ENCODE peak calls at places on chromosomes 16 and 17, in five cellular contexts. Y is K562, P is neural progenitor cell, E is mammary epithelial cell, L is GM23248. W is an unnamed sample.
A peak's percentile ranks its signal among the peaks of the same experiment; 100 is the strongest.

GRCh38 chr16:77442078-77442477 is 7.2 kb upstream of the ADAMTS18 start:
- DNase-seq in Y (no peak), P (no peak), E (no peak), L (no peak), W (no peak)

GRCh38 chr16:359871-360697 is 7.6 kb upstream of the AXIN1 start:
- DNase-seq in Y (no peak), P (peak; percentile 78), E (no peak), L (no peak), W (no peak)

GRCh38 chr17:45317113-45317820 is 447 bp upstream of the MAP3K14 start:
- DNase-seq in Y (peak; percentile 100), P (peak; percentile 100), E (peak; percentile 100), L (peak; percentile 100), W (peak; percentile 100)

GRCh38 chr16:8892101-8892575 is 10.0 kb downstream of the LITAFD start:
- DNase-seq in Y (no peak), P (no peak), E (no peak), L (no peak), W (no peak)

GRCh38 chr16:56311208-56312027 is 113.9 kb downstream of the AMFR start:
- DNase-seq in Y (no peak), P (no peak), E (no peak), L (no peak), W (no peak)

GRCh38 chr16:13994239-13995106 is 74.5 kb downstream of the ERCC4 start:
- DNase-seq in Y (no peak), P (no peak), E (no peak), L (no peak), W (peak; percentile 16)

GRCh38 chr17:76862079-76862478 is 6.1 kb upstream of the MGAT5B start:
- DNase-seq in Y (no peak), P (no peak), E (no peak), L (no peak), W (no peak)

GRCh38 chr16:89993971-89994370 is 25.3 kb downstream of the DBNDD1 start:
- DNase-seq in Y (no peak), P (no peak), E (no peak), L (no peak), W (no peak)

GRCh38 chr16:70767377-70768204 is 33.4 kb downstream of the VAC14 start:
- DNase-seq in Y (no peak), P (no peak), E (peak; percentile 33), L (peak; percentile 66), W (peak; percentile 54)

GRCh38 chr16:23452221-23452571 is 793 bp downstream of the COG7 start:
- DNase-seq in Y (no peak), P (peak; percentile 2), E (no peak), L (no peak), W (no peak)

GRCh38 chr17:81336930-81337325 is 41.8 kb upstream of the SLC38A10 start:
- DNase-seq in Y (no peak), P (no peak), E (no peak), L (no peak), W (no peak)

GRCh38 chr17:62163847-62164246 is 98.8 kb upstream of the MED13 start:
- DNase-seq in Y (no peak), P (no peak), E (no peak), L (no peak), W (no peak)

GRCh38 chr17:80063815-80064585 is 27.6 kb downstream of the CCDC40 start:
- DNase-seq in Y (peak; percentile 69), P (no peak), E (no peak), L (peak; percentile 83), W (peak; percentile 87)

GRCh38 chr17:15351925-15352324 is 10.5 kb upstream of the TEKT3 start:
- DNase-seq in Y (no peak), P (no peak), E (peak; percentile 83), L (peak; percentile 93), W (peak; percentile 72)

GRCh38 chr16:3170440-3171180 is 17.4 kb upstream of the OR1F1 start:
- DNase-seq in Y (no peak), P (peak; percentile 57), E (no peak), L (peak; percentile 38), W (no peak)
- TF ChIP-seq EZH2 in Y (no peak), P (peak; percentile 81), E (no peak), L (peak; percentile 50), W (peak; percentile 80)

GRCh38 chr16:31472559-31473203 is 729 bp downstream of the TGFB1I1 start:
- DNase-seq in Y (peak; percentile 71), P (peak; percentile 48), E (peak; percentile 90), L (peak; percentile 96), W (peak; percentile 91)
- H3K27ac ChIP-seq in Y (no peak overlapping the region), P (no peak overlapping the region), E (peak overlapping the region; percentile 40), L (peak overlapping the region; percentile 88), W (peak overlapping the region; percentile 95)

DNA sequence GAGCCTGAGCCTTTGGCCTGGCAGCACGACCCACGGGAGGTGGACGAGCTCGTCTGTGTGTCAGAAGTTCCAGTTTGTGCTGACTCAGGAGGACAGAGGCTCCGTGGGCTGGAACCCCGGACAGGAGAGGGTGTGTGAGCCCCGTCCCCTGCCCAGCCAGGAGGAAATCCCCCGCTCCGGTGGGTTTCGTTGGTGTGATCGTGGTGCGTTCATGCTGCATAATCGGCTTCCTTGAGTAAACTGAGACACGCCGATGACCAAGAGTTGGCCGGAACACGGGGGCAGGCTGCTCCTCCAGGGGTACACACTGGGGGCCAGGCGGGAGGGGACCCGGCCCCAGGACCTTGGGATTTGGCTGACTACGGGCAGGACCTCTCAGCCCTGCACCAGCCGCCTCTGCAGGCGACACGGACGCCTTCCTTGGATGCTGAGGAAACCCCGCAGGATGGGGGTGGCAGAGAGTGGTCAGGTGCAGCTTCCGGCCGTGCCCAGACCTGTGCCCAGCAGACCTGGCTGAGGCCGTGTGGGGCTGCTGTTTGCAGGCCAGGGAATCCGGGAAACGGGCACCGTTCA is 8.5 kb downstream of the METRNL start:
- DNase-seq in Y (no peak), P (no peak), E (no peak), L (no peak), W (no peak)
- H3K4me3 ChIP-seq in Y (no peak overlapping the region), P (no peak overlapping the region), E (no peak overlapping the region), L (peak overlapping the region; percentile 17), W (no peak overlapping the region)

GRCh38 chr17:78724999-78725398 is 57.1 kb downstream of the CYTH1 start:
- DNase-seq in Y (no peak), P (no peak), E (no peak), L (no peak), W (no peak)
- TF ChIP-seq EZH2 in Y (no peak), P (no peak), E (no peak), L (no peak), W (no peak)